ENCODE peak calls at places on chromosomes 12 and 14, in four cellular contexts. A is HS-5, E is brain microvascular endothelial cell, Q is COR-L47. U is an unnamed sample.

GRCh38 chr14:61973981-61974380 is 211.8 kb downstream of the SNAPC1 start:
- DNase-seq in A (no peak), E (peak; percentile 88), Q (no peak), U (no peak)

GRCh38 chr12:89346741-89347324 is 5.5 kb downstream of the DUSP6 start:
- DNase-seq in A (no peak), E (peak; percentile 68), Q (no peak), U (no peak)

GRCh38 chr12:132951649-132952048 is 4.5 kb downstream of the ZNF605 start:
- DNase-seq in A (no peak), E (no peak), Q (no peak), U (no peak)

GRCh38 chr12:96134200-96134599 is 60.0 kb upstream of the ELK3 start:
- DNase-seq in A (no peak), E (no peak), Q (no peak), U (no peak)

GRCh38 chr12:41604830-41605229 is 416.7 kb downstream of the PDZRN4 start:
- DNase-seq in A (no peak), E (no peak), Q (no peak), U (no peak)

GRCh38 chr12:28767836-28768348 is 381.2 kb upstream of the FAR2 start:
- DNase-seq in A (no peak), E (no peak), Q (no peak), U (no peak)

GRCh38 chr14:100443643-100444042 is 120.5 kb downstream of the SLC25A47 start:
- DNase-seq in A (no peak), E (peak; percentile 33), Q (no peak), U (peak; percentile 9)

GRCh38 chr12:57504033-57504432 is 16.2 kb downstream of the MARS1 start:
- DNase-seq in A (no peak), E (no peak), Q (no peak), U (no peak)

GRCh38 chr14:53209370-53209769 is 56.2 kb upstream of the DDHD1 start:
- DNase-seq in A (no peak), E (no peak), Q (no peak), U (no peak)

GRCh38 chr14:49581209-49581960 is 4.8 kb downstream of the RPS29 start:
- DNase-seq in A (no peak), E (no peak), Q (no peak), U (no peak)

GRCh38 chr14:50772361-50772760 is 58.6 kb downstream of the NIN start:
- DNase-seq in A (peak; percentile 50), E (peak; percentile 59), Q (no peak), U (no peak)

GRCh38 chr14:100059433-100059781 is 5.8 kb upstream of the EVL start:
- DNase-seq in A (no peak), E (no peak), Q (no peak), U (no peak)

GRCh38 chr12:77521458-77522115 is 309.1 kb upstream of the NAV3 start:
- DNase-seq in A (peak; percentile 2), E (peak; percentile 9), Q (no peak), U (no peak)

GRCh38 chr12:46088040-46088439 is 97.7 kb upstream of the SCAF11 start:
- DNase-seq in A (no peak), E (no peak), Q (no peak), U (no peak)

GRCh38 chr12:112901271-112901670 is 5.5 kb upstream of the OAS1 start:
- DNase-seq in A (no peak), E (no peak), Q (no peak), U (no peak)

GRCh38 chr12:122874081-122874480 is 21.8 kb downstream of the VPS37B start:
- DNase-seq in A (no peak), E (no peak), Q (no peak), U (no peak)

GRCh38 chr12:19298837-19299605 is 140.3 kb upstream of the AEBP2 start:
- DNase-seq in A (no peak), E (no peak), Q (no peak), U (no peak)

GRCh38 chr14:75999511-76000190 is 14.1 kb downstream of the IFT43 start:
- DNase-seq in A (no peak), E (no peak), Q (no peak), U (no peak)

GRCh38 chr12:37565112-37565511 is 751.5 kb upstream of the ALG10B start:
- DNase-seq in A (no peak), E (no peak), Q (no peak), U (no peak)

GRCh38 chr14:24367506-24368214 is at the start of gene NFATC4:
- DNase-seq in A (peak; percentile 76), E (peak; percentile 93), Q (peak; percentile 78), U (peak; percentile 80)

GRCh38 chr12:75874456-75874855 is 157.1 kb downstream of the PHLDA1 start:
- DNase-seq in A (no peak), E (no peak), Q (no peak), U (no peak)

GRCh38 chr14:94404561-94404960 is 16.2 kb upstream of the SERPINA1 start:
- DNase-seq in A (no peak), E (no peak), Q (no peak), U (no peak)

GRCh38 chr12:14768823-14769405 is 34.4 kb downstream of the WBP11 start:
- DNase-seq in A (no peak), E (no peak), Q (no peak), U (no peak)

GRCh38 chr14:38605193-38606114 is 349.6 kb upstream of the CLEC14A start:
- DNase-seq in A (no peak), E (no peak), Q (no peak), U (no peak)

GRCh38 chr12:133080051-133080618 is 588 bp upstream of the ZNF140 start:
- DNase-seq in A (peak; percentile 77), E (peak; percentile 99), Q (peak; percentile 99), U (peak; percentile 100)

GRCh38 chr12:108560321-108560721 is 652 bp downstream of the SART3 start:
- DNase-seq in A (no peak), E (peak; percentile 56), Q (no peak), U (no peak)

GRCh38 chr12:47102406-47102805 is 22.6 kb upstream of the AMIGO2 start:
- DNase-seq in A (no peak), E (no peak), Q (no peak), U (no peak)

GRCh38 chr14:22118894-22119477 is 445.4 kb upstream of the OR4E1 start:
- DNase-seq in A (no peak), E (peak; percentile 53), Q (no peak), U (no peak)

GRCh38 chr12:43407816-43408645 is 144.0 kb downstream of the ADAMTS20 start:
- DNase-seq in A (peak; percentile 44), E (peak; percentile 22), Q (no peak), U (no peak)